ENCODE peak calls at places on chromosomes 11 and 22, in seven cellular contexts. B is kidney, P is A549, Y is fibroblast of lung, U is fibroblast of mammary gland, C is body of pancreas, X is endothelial cell. I is an unnamed sample.

GRCh38 chr11:116656011-116656410 is 116.8 kb downstream of the BUD13 start:
- DNase-seq in B (no peak), P (no peak), Y (no peak), U (no peak), C (no peak), X (no peak), I (no peak)

GRCh38 chr11:104583857-104584256 is 314.4 kb downstream of the CASP12 start:
- DNase-seq in B (no peak), P (no peak), Y (no peak), U (peak; percentile 50), C (no peak), X (no peak), I (no peak)

GRCh38 chr11:46380340-46381045 is 976 bp upstream of the MDK start:
- DNase-seq in B (peak; percentile 92), P (no peak), Y (peak; percentile 51), U (peak; percentile 36), C (peak; percentile 75), X (peak; percentile 75), I (peak; percentile 20)

GRCh38 chr11:103582351-103582909 is 454.0 kb upstream of the DDI1 start:
- DNase-seq in B (no peak), P (no peak), Y (no peak), U (peak; percentile 40), C (no peak), X (no peak), I (no peak)

GRCh38 chr11:123561046-123561781 is 93.2 kb downstream of the SCN3B start:
- DNase-seq in B (no peak), P (no peak), Y (peak; percentile 54), U (peak; percentile 7), C (peak; percentile 64), X (peak; percentile 57), I (peak; percentile 38)

GRCh38 chr11:19907008-19907579 is 194.5 kb downstream of the NAV2 start:
- DNase-seq in B (no peak), P (no peak), Y (no peak), U (no peak), C (no peak), X (no peak), I (no peak)

GRCh38 chr22:50186789-50187523 is 1.2 kb downstream of the TRABD start:
- DNase-seq in B (peak; percentile 83), P (no peak), Y (no peak), U (peak; percentile 29), C (no peak), X (no peak), I (peak; percentile 26)

GRCh38 chr11:96113100-96113710 is 189.3 kb upstream of the MTMR2 start:
- DNase-seq in B (no peak), P (no peak), Y (peak; percentile 78), U (peak; percentile 73), C (no peak), X (no peak), I (peak; percentile 84)

GRCh38 chr11:20360650-20361049 is 2.9 kb upstream of the HTATIP2 start:
- DNase-seq in B (no peak), P (no peak), Y (peak; percentile 16), U (peak; percentile 43), C (peak; percentile 12), X (no peak), I (peak; percentile 56)

GRCh38 chr22:31019276-31019930 is 50.3 kb downstream of the TUG1 start:
- DNase-seq in B (no peak), P (no peak), Y (no peak), U (no peak), C (no peak), X (no peak), I (no peak)

GRCh38 chr22:21811982-21812381 is 55.5 kb downstream of the MAPK1 start:
- DNase-seq in B (no peak), P (no peak), Y (no peak), U (no peak), C (no peak), X (no peak), I (no peak)

GRCh38 chr11:65424200-65425104 is 1.9 kb downstream of the NEAT1 start:
- DNase-seq in B (peak; percentile 83), P (no peak), Y (peak; percentile 47), U (peak; percentile 56), C (peak; percentile 56), X (no peak), I (peak; percentile 51)

GRCh38 chr22:18076060-18076497 is 1.7 kb upstream of the PEX26 start:
- DNase-seq in B (peak; percentile 66), P (peak; percentile 48), Y (peak; percentile 77), U (peak; percentile 91), C (peak; percentile 83), X (peak; percentile 71), I (peak; percentile 90)

GRCh38 chr11:65446446-65447277 is 24.1 kb downstream of the NEAT1 start:
- DNase-seq in B (peak; percentile 80), P (no peak), Y (peak; percentile 48), U (peak; percentile 63), C (peak; percentile 32), X (no peak), I (peak; percentile 62)

GRCh38 chr11:1755344-1756023 is 5.1 kb upstream of the IFITM10 start:
- DNase-seq in B (no peak), P (no peak), Y (no peak), U (no peak), C (no peak), X (no peak), I (no peak)

GRCh38 chr22:46007848-46008261 is 30.9 kb upstream of the WNT7B start:
- DNase-seq in B (peak; percentile 92), P (no peak), Y (peak; percentile 98), U (peak; percentile 96), C (peak; percentile 75), X (no peak), I (peak; percentile 92)

GRCh38 chr11:36037031-36037430 is 93.2 kb downstream of the LDLRAD3 start:
- DNase-seq in B (peak; percentile 86), P (no peak), Y (peak; percentile 69), U (peak; percentile 58), C (peak; percentile 92), X (no peak), I (peak; percentile 47)

GRCh38 chr11:2173761-2174160 is 2.1 kb upstream of the TH start:
- DNase-seq in B (no peak), P (no peak), Y (no peak), U (no peak), C (no peak), X (no peak), I (no peak)

GRCh38 chr22:34236527-34236926 is 316.3 kb upstream of the LARGE1 start:
- DNase-seq in B (no peak), P (no peak), Y (no peak), U (no peak), C (no peak), X (no peak), I (no peak)

DNA sequence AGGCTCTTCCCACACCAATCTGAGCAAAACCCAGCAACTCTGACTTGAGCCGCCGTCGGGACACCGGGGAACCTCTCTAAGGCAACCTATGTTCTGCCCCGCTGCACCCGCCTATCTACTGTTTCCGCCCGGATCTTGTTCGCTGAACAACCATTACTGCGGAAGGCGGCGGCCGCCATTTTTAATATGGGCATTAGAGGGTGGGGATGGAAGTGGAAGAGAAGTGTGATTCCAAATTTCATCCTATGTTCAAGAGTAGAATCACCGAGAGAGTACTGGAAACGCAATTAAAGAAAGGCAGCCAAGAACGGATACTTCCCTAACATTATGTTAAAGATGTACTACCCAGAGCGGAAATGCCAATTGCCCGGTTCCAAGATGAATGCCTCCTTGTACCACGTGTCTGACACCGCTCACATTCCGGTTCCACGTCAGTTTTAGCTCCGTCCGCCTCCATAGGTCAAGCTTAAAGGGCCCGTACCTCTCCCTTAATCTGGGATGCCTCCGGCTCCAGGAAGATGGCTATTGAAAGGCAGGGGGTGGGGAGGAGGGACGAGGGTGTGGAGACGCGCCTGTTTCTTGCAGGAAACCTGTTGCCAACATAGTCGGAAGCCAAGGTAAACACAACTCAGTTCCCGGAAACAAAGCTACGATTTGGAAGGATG is at the start of gene DPAGT1:
- DNase-seq in B (peak; percentile 94), P (peak; percentile 74), Y (peak; percentile 98), U (peak; percentile 97), C (peak; percentile 97), X (peak; percentile 73), I (peak; percentile 98)
- TF ChIP-seq CTCF in B (no peak), P (no peak), Y (no peak), U (no peak), C (no peak), X (no peak), I (no peak)

GRCh38 chr11:32334822-32335221 is 100.5 kb downstream of the WT1 start:
- DNase-seq in B (no peak), P (peak; percentile 46), Y (no peak), U (peak; percentile 9), C (no peak), X (no peak), I (no peak)
- TF ChIP-seq CTCF in B (no peak), P (peak; percentile 38), Y (peak; percentile 12), U (peak; percentile 27), C (peak; percentile 7), X (peak; percentile 24), I (peak; percentile 35)

DNA sequence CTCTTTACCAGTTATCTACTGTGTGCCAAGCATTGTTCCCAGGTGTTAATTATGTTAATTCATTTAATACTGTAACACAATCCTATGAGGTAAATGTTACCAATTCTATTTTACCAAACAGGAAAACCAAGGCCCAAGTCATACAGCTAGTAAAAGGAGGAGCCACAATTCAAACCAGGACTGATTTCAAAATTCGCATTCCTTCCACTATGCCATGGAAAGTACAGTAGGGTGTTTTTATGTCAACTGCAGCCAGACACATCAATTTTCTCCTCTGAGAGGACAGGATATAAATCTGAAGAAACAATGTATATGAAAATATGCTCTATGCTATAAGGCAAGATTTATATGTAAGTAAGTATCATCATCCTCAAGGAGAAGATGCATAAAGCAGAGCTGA is 104.3 kb downstream of the RPL27A start:
- DNase-seq in B (no peak), P (no peak), Y (peak; percentile 28), U (no peak), C (no peak), X (no peak), I (no peak)
- TF ChIP-seq CTCF in B (no peak), P (no peak), Y (peak; percentile 29), U (peak; percentile 33), C (no peak), X (no peak), I (no peak)

GRCh38 chr11:27718346-27718852 is 18.1 kb upstream of the BDNF start:
- DNase-seq in B (no peak), P (peak; percentile 76), Y (peak; percentile 93), U (peak; percentile 61), C (no peak), X (peak; percentile 24), I (peak; percentile 95)

GRCh38 chr11:27717801-27718229 is 17.6 kb upstream of the BDNF start:
- DNase-seq in B (no peak), P (no peak), Y (peak; percentile 49), U (no peak), C (no peak), X (no peak), I (peak; percentile 62)

GRCh38 chr11:27716216-27716615 is 16.0 kb upstream of the BDNF start:
- DNase-seq in B (no peak), P (no peak), Y (no peak), U (no peak), C (no peak), X (no peak), I (no peak)

GRCh38 chr11:27716850-27717249 is 16.6 kb upstream of the BDNF start:
- DNase-seq in B (no peak), P (no peak), Y (peak; percentile 62), U (peak; percentile 25), C (no peak), X (no peak), I (peak; percentile 62)

DNA sequence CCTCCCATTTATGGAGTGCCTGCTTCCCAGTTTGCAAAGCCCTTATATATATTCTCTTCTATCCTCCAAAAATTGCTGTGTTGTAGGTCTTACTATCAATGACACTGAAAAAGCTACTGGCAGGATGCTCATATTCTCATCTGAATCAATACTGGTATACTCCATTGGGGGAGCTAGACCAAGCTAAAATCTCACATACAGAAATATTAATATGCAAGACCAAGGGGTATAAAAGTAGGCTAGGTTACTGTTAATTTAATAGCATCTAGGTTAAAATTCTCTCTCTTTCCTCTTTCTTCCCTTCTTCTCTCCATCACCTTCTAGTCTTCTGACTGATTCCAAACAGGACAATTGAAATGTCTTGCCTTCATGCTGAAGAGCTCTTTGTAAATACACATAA is 17.1 kb upstream of the BDNF start:
- DNase-seq in B (no peak), P (peak; percentile 58), Y (peak; percentile 21), U (peak; percentile 15), C (no peak), X (no peak), I (peak; percentile 57)
- TF ChIP-seq CTCF in B (no peak), P (peak; percentile 51), Y (peak; percentile 47), U (peak; percentile 42), C (no peak), X (peak; percentile 20), I (peak; percentile 49)

I was measured in astrocyte of the spinal cord.